ENCODE peak calls at places on chromosomes 2 and 18, in seven cellular contexts. Q is prostate gland; K is naive thymus-derived CD4-positive, alpha-beta T cell; M is fibroblast of lung; L is CD8-positive, alpha-beta memory T cell; Z is aorta; H is HepG2. U is an unnamed sample. For H3K4me1, the result is how much of the 10 kb centered on the place peaks cover.

GRCh38 chr2:219362524-219363164 is 25.1 kb downstream of the DNPEP start:
- DNase-seq in Q (no peak), K (no peak), M (peak), L (no peak), Z (peak), H (no peak), U (peak)

GRCh38 chr2:133508546-133509165 is 59.6 kb downstream of the NCKAP5 start:
- DNase-seq in Q (no peak), K (no peak), M (no peak), L (no peak), Z (no peak), H (no peak), U (no peak)

GRCh38 chr2:200367155-200367554 is 60.7 kb downstream of the SPATS2L start:
- DNase-seq in Q (no peak), K (no peak), M (peak), L (no peak), Z (no peak), H (peak), U (peak)

GRCh38 chr2:127590386-127591190 is 55.1 kb downstream of the MYO7B start:
- DNase-seq in Q (no peak), K (no peak), M (no peak), L (no peak), Z (no peak), H (no peak), U (no peak)

GRCh38 chr2:113977660-113978523 is 88.0 kb downstream of the ACTR3 start:
- DNase-seq in Q (no peak), K (no peak), M (peak), L (no peak), Z (no peak), H (peak), U (no peak)

GRCh38 chr2:199798881-199799580 is 52.0 kb downstream of the FTCDNL1 start:
- DNase-seq in Q (no peak), K (no peak), M (peak), L (no peak), Z (peak), H (no peak), U (peak)

GRCh38 chr2:204274991-204275390 is 270.3 kb upstream of the PARD3B start:
- DNase-seq in Q (no peak), K (no peak), M (no peak), L (no peak), Z (no peak), H (no peak), U (no peak)

GRCh38 chr2:137741963-137742362 is 222.3 kb upstream of the HNMT start:
- DNase-seq in Q (no peak), K (no peak), M (no peak), L (no peak), Z (no peak), H (no peak), U (no peak)

GRCh38 chr18:13577091-13577697 is 149.2 kb downstream of the FAM210A start:
- DNase-seq in Q (no peak), K (no peak), M (no peak), L (no peak), Z (no peak), H (no peak), U (peak)

GRCh38 chr18:72895548-72895947 is 27.8 kb upstream of the NETO1 start:
- DNase-seq in Q (no peak), K (no peak), M (no peak), L (no peak), Z (no peak), H (no peak), U (no peak)

GRCh38 chr2:80501874-80502624 is 197.5 kb upstream of the LRRTM1 start:
- DNase-seq in Q (no peak), K (no peak), M (no peak), L (no peak), Z (no peak), H (no peak), U (no peak)

GRCh38 chr2:38470115-38470514 is 93.0 kb upstream of the ATL2 start:
- DNase-seq in Q (no peak), K (no peak), M (no peak), L (no peak), Z (no peak), H (no peak), U (no peak)

GRCh38 chr2:38475567-38475881 is 98.5 kb upstream of the ATL2 start:
- DNase-seq in Q (no peak), K (no peak), M (no peak), L (no peak), Z (no peak), H (no peak), U (no peak)

GRCh38 chr2:38474058-38474457 is 97.0 kb upstream of the ATL2 start:
- DNase-seq in Q (no peak), K (no peak), M (no peak), L (no peak), Z (no peak), H (no peak), U (no peak)

GRCh38 chr2:38474833-38475566 is 97.9 kb upstream of the ATL2 start:
- DNase-seq in Q (no peak), K (no peak), M (no peak), L (no peak), Z (no peak), H (peak), U (no peak)

DNA sequence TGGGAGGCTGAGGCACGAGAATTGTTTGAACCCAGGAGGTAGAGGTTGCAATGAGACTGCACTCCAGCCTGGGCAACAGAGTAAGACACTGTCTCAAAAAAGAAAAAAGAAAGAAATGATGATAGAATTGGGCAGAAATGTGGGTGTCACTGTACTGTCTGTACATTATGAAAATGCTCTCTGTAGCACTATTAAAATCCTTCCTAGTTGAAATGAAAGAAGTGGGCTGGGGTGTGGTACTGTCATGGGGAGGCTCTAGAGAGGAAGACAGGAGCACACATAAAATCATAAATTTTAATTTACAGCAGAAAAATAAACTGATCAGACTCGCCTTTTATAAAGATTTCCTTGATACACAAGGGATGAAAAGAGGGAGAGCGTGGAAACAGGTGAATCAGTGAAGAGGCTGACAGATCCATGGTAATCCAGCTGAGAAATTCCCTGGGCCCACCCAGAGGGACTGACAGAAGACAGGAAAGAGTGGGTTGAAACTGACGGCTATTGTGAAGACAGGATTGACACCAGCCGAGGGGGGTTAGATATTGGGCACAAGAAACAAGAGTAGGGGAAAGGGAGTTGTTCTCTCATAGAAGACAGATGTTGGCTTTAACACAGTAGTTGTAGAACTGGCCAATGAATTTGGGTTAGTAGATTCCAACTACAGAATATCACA is 96.4 kb upstream of the ATL2 start:
- DNase-seq in Q (no peak), K (no peak), M (no peak), L (no peak), Z (no peak), H (no peak), U (no peak)
- H3K4me1 ChIP-seq in Q (under half), K (under half), M (under half), L (under half), Z (under half), H (under half), U (under half)

GRCh38 chr2:195343942-195344530 is 313.0 kb upstream of the SLC39A10 start:
- DNase-seq in Q (no peak), K (no peak), M (peak), L (no peak), Z (no peak), H (no peak), U (peak)
- H3K4me3 ChIP-seq in Q (no peak), K (no peak), M (no peak), L (no peak), Z (no peak), H (no peak), U (no peak)

DNA sequence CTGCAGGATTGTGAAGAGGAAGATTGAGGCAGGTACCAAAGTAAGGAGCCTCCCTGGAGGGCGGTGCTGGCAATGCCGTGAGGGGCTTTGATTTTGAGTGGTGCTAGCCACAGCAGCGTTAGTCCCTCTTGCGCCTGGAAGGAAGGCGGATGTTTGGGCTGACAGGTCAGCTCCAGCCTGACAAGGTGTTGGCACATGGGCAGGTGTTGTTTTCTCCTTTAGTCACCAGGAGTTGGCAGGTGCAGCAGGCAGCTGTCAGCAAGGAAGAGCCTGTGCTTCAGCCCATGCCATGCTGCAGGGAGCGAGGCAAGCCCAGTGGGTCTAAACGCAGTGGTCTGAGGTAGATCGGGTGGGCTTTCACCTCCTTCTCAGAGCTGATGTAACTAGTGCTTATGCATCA is 8.5 kb downstream of the SEC11C start:
- DNase-seq in Q (peak), K (no peak), M (no peak), L (no peak), Z (no peak), H (no peak), U (no peak)
- H3K4me1 ChIP-seq in Q (under half), K (under half), M (under half), L (under half), Z (under half), H (under half), U (under half)

GRCh38 chr2:23924589-23925359 is 2.1 kb downstream of the ATAD2B start:
- DNase-seq in Q (no peak), K (no peak), M (no peak), L (no peak), Z (no peak), H (no peak), U (peak)
- H3K4me3 ChIP-seq in Q (peak), K (peak), M (peak), L (no peak), Z (no peak), H (peak), U (peak)